ENCODE peak calls at places on chromosomes 5 and 9, in seven cellular contexts. One of them, this sample, is unnamed.

GRCh38 chr9:137550958-137551655 is 572 bp upstream of the MRPL41 start:
- DNase-seq in prostate gland: peak; percentile 36
- DNase-seq in fibroblast of lung: no peak
- DNase-seq in upper lobe of left lung: no peak
- DNase-seq in right cardiac atrium: peak; percentile 69
- DNase-seq in thyroid gland: peak; percentile 74
- DNase-seq in lung: peak; percentile 57
- DNase-seq in this sample: no peak

GRCh38 chr5:141634162-141634561 is 2.5 kb downstream of the HDAC3 start:
- DNase-seq in prostate gland: no peak
- DNase-seq in lung: no peak
- DNase-seq in fibroblast of lung: no peak
- DNase-seq in upper lobe of left lung: no peak
- DNase-seq in thyroid gland: no peak
- DNase-seq in right cardiac atrium: no peak
- DNase-seq in this sample: no peak

GRCh38 chr5:17411436-17411835 is 86.6 kb upstream of the TAF11L2 start:
- DNase-seq in fibroblast of lung: peak; percentile 50
- DNase-seq in thyroid gland: no peak
- DNase-seq in upper lobe of left lung: no peak
- DNase-seq in prostate gland: no peak
- DNase-seq in right cardiac atrium: no peak
- DNase-seq in lung: no peak
- DNase-seq in this sample: no peak

GRCh38 chr5:147169399-147169798 is 65.4 kb upstream of the STK32A start:
- DNase-seq in right cardiac atrium: peak; percentile 18
- DNase-seq in prostate gland: no peak
- DNase-seq in fibroblast of lung: peak; percentile 65
- DNase-seq in lung: no peak
- DNase-seq in upper lobe of left lung: no peak
- DNase-seq in thyroid gland: no peak
- DNase-seq in this sample: no peak

GRCh38 chr5:17443333-17444125 is 54.5 kb upstream of the TAF11L2 start:
- DNase-seq in lung: peak; percentile 53
- DNase-seq in fibroblast of lung: no peak
- DNase-seq in upper lobe of left lung: peak; percentile 72
- DNase-seq in prostate gland: no peak
- DNase-seq in thyroid gland: no peak
- DNase-seq in right cardiac atrium: no peak
- DNase-seq in this sample: peak; percentile 33

GRCh38 chr9:36142510-36143161 is 6.1 kb downstream of the GLIPR2 start:
- DNase-seq in fibroblast of lung: no peak
- DNase-seq in lung: no peak
- DNase-seq in thyroid gland: peak; percentile 51
- DNase-seq in upper lobe of left lung: no peak
- DNase-seq in right cardiac atrium: no peak
- DNase-seq in prostate gland: no peak
- DNase-seq in this sample: peak; percentile 41

GRCh38 chr9:133057006-133057405 is 4.8 kb upstream of the CEL start:
- DNase-seq in lung: no peak
- DNase-seq in prostate gland: no peak
- DNase-seq in thyroid gland: no peak
- DNase-seq in right cardiac atrium: no peak
- DNase-seq in fibroblast of lung: no peak
- DNase-seq in upper lobe of left lung: no peak
- DNase-seq in this sample: no peak

GRCh38 chr9:80699551-80699998 is 989.8 kb downstream of the TLE1 start:
- DNase-seq in right cardiac atrium: no peak
- DNase-seq in fibroblast of lung: peak; percentile 60
- DNase-seq in thyroid gland: no peak
- DNase-seq in upper lobe of left lung: no peak
- DNase-seq in prostate gland: no peak
- DNase-seq in lung: no peak
- DNase-seq in this sample: no peak

GRCh38 chr9:94907246-94907936 is 180.9 kb downstream of the AOPEP start:
- DNase-seq in prostate gland: no peak
- DNase-seq in fibroblast of lung: no peak
- DNase-seq in right cardiac atrium: no peak
- DNase-seq in upper lobe of left lung: no peak
- DNase-seq in lung: peak; percentile 28
- DNase-seq in thyroid gland: peak; percentile 33
- DNase-seq in this sample: no peak

GRCh38 chr5:157312492-157312891 is 46.6 kb downstream of the CYFIP2 start:
- DNase-seq in upper lobe of left lung: peak; percentile 38
- DNase-seq in lung: peak; percentile 35
- DNase-seq in prostate gland: peak; percentile 17
- DNase-seq in fibroblast of lung: peak; percentile 53
- DNase-seq in right cardiac atrium: no peak
- DNase-seq in thyroid gland: peak; percentile 51
- DNase-seq in this sample: peak; percentile 43

DNA sequence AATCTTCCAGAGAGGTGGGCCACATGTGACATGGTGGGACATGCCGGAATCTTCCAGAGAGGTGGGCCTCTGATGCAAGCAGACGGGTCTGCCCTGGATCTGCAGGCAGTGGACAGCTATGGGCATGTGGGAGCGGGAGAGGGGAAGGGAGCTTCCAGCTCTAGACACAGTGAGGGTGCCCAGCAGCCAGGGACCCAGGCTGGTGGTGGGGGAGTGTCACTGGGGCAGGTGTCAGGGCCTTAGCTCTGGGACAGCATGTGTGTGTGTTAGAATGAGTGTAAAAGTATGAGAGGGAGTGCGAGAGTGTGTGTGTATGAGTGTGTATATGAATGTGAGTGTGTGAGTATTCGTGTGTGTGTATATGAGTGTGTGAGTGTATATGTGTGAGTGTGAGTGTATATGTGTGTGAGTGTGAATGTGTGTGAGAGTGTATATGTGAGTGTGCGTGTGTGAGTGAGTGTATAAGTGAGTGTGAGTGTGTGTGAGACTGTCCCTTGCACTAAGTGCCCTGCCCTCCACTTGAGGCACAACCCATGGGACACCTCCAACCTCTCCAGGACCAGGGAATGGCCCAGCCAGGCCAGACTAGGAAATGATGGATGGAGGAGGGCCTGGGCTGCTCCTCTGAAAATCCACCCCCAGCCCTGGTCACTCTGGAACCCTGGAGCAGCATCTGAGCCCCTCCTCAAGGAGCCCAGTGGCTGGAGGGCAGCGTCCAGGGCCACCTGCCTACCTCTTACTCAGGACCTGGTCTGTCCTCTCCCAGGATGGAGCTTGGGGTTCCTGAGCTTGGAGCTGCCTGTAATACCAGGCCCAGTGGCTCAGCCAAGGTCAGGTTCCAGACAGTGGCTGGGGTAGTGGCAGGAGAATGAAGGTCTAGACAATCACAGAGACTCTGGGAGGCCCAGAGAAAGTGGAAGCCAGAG is 122.2 kb downstream of the C9orf50 start:
- DNase-seq in fibroblast of lung: no peak
- DNase-seq in upper lobe of left lung: no peak
- DNase-seq in prostate gland: no peak
- DNase-seq in lung: no peak
- DNase-seq in thyroid gland: no peak
- DNase-seq in right cardiac atrium: no peak
- DNase-seq in this sample: no peak
- H3K4me1 ChIP-seq in fibroblast of lung: peaks cover 33% of the 10 kb centered on the region
- H3K4me1 ChIP-seq in upper lobe of left lung: peaks cover 58% of the 10 kb centered on the region
- H3K4me1 ChIP-seq in prostate gland: peaks cover 30% of the 10 kb centered on the region
- H3K4me1 ChIP-seq in lung: no peaks in the 10 kb centered on the region
- H3K4me1 ChIP-seq in thyroid gland: peaks cover 57% of the 10 kb centered on the region
- H3K4me1 ChIP-seq in right cardiac atrium: no peaks in the 10 kb centered on the region
- H3K4me1 ChIP-seq in this sample: peaks cover 60% of the 10 kb centered on the region

GRCh38 chr9:134437417-134438203 is 111.4 kb downstream of the RXRA start:
- DNase-seq in fibroblast of lung: no peak
- DNase-seq in lung: no peak
- DNase-seq in prostate gland: no peak
- DNase-seq in right cardiac atrium: no peak
- DNase-seq in upper lobe of left lung: peak; percentile 80
- DNase-seq in thyroid gland: peak; percentile 81
- DNase-seq in this sample: peak; percentile 60
- H3K4me1 ChIP-seq in fibroblast of lung: peaks cover 14% of the 10 kb centered on the region
- H3K4me1 ChIP-seq in lung: peaks cover 5% of the 10 kb centered on the region
- H3K4me1 ChIP-seq in prostate gland: peaks cover 42% of the 10 kb centered on the region
- H3K4me1 ChIP-seq in right cardiac atrium: peaks cover 21% of the 10 kb centered on the region
- H3K4me1 ChIP-seq in upper lobe of left lung: peaks cover 71% of the 10 kb centered on the region
- H3K4me1 ChIP-seq in thyroid gland: peaks cover 64% of the 10 kb centered on the region
- H3K4me1 ChIP-seq in this sample: peaks cover 65% of the 10 kb centered on the region

DNA sequence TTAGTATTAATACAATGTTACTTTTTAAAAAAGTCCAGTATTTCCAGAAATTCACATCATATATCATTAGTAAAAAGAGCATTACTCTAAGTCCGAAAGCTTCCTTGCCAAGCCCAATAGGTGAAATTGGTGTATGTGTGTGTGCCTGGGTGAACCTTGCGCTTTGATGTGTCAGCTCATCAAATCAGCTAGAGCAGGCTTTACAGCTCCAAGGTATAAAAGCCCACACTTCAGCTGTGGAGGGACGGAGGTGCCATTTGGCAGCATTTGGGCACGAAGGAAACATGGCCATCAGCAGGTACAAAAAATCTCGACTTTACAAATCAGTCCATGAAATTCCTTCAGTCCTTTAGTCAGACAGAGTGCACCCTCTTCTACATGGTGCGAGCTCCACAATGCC is 76.5 kb upstream of the IL7R start:
- DNase-seq in fibroblast of lung: no peak
- DNase-seq in thyroid gland: no peak
- DNase-seq in right cardiac atrium: no peak
- DNase-seq in lung: no peak
- DNase-seq in prostate gland: no peak
- DNase-seq in upper lobe of left lung: no peak
- DNase-seq in this sample: no peak
- H3K4me1 ChIP-seq in fibroblast of lung: peaks cover 10% of the 10 kb centered on the region
- H3K4me1 ChIP-seq in thyroid gland: no peaks in the 10 kb centered on the region
- H3K4me1 ChIP-seq in right cardiac atrium: no peaks in the 10 kb centered on the region
- H3K4me1 ChIP-seq in lung: no peaks in the 10 kb centered on the region
- H3K4me1 ChIP-seq in prostate gland: no peaks in the 10 kb centered on the region
- H3K4me1 ChIP-seq in upper lobe of left lung: peaks cover 10% of the 10 kb centered on the region
- H3K4me1 ChIP-seq in this sample: peaks cover 8% of the 10 kb centered on the region

DNA sequence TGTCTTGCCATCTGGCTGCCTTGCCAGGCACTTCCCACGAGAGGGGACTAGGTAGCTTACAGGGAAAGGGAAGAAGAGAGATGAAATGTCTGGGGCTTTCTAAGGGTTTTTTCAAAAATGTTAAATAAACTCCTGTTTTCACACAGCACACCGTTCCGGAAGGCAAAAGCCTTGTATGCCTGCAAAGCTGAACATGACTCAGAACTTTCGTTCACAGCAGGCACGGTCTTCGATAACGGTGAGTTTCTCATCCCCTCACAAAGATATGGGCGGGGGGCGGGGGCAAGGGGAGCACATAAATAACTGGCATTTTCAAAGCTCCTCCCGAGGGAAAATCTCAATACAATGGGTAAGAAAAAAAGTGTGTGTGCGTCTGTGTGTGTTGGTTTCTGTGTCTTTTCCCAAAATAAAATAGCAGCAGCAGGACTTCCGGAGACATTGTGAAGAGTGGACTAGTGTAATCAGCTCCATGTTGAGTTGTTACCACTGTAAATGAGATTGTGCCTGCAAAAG is 189.6 kb downstream of the NR3C1 start:
- DNase-seq in upper lobe of left lung: no peak
- DNase-seq in thyroid gland: no peak
- DNase-seq in fibroblast of lung: no peak
- DNase-seq in lung: no peak
- DNase-seq in right cardiac atrium: no peak
- DNase-seq in prostate gland: no peak
- DNase-seq in this sample: no peak
- H3K4me1 ChIP-seq in upper lobe of left lung: peaks cover 30% of the 10 kb centered on the region
- H3K4me1 ChIP-seq in thyroid gland: peaks cover 24% of the 10 kb centered on the region
- H3K4me1 ChIP-seq in fibroblast of lung: no peaks in the 10 kb centered on the region
- H3K4me1 ChIP-seq in lung: peaks cover 7% of the 10 kb centered on the region
- H3K4me1 ChIP-seq in right cardiac atrium: peaks cover 9% of the 10 kb centered on the region
- H3K4me1 ChIP-seq in prostate gland: no peaks in the 10 kb centered on the region
- H3K4me1 ChIP-seq in this sample: peaks cover 10% of the 10 kb centered on the region

DNA sequence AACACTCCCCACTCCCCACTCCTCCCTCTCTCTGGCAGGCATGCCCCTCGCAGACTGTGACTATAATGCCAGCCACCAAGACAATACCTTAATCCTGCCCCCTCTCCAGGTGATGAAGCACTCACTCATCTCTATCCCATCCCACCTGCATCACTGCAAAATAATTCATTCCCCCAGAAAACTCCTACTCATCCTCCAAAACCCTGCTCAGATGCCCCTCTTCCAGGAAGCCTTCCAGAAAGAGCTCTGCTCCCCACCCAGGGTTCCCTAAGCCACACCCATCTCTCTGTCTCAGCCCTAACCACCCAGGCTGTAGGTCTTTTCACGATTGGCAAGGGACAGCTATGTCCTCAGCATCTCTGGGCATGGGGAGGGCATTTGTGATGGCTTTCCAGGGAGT is 17.2 kb downstream of the NR5A1 start:
- DNase-seq in fibroblast of lung: no peak
- DNase-seq in lung: no peak
- DNase-seq in upper lobe of left lung: no peak
- DNase-seq in right cardiac atrium: no peak
- DNase-seq in thyroid gland: no peak
- DNase-seq in prostate gland: no peak
- DNase-seq in this sample: no peak
- H3K4me1 ChIP-seq in fibroblast of lung: no peaks in the 10 kb centered on the region
- H3K4me1 ChIP-seq in lung: no peaks in the 10 kb centered on the region
- H3K4me1 ChIP-seq in upper lobe of left lung: no peaks in the 10 kb centered on the region
- H3K4me1 ChIP-seq in right cardiac atrium: no peaks in the 10 kb centered on the region
- H3K4me1 ChIP-seq in thyroid gland: peaks cover 9% of the 10 kb centered on the region
- H3K4me1 ChIP-seq in prostate gland: no peaks in the 10 kb centered on the region
- H3K4me1 ChIP-seq in this sample: no peaks in the 10 kb centered on the region

GRCh38 chr5:65061250-65061973 is 292.7 kb downstream of the CWC27 start:
- DNase-seq in right cardiac atrium: no peak
- DNase-seq in prostate gland: no peak
- DNase-seq in fibroblast of lung: no peak
- DNase-seq in lung: no peak
- DNase-seq in upper lobe of left lung: no peak
- DNase-seq in thyroid gland: peak; percentile 64
- DNase-seq in this sample: no peak

GRCh38 chr5:65061974-65062353 is 293.2 kb downstream of the CWC27 start:
- DNase-seq in lung: no peak
- DNase-seq in right cardiac atrium: no peak
- DNase-seq in thyroid gland: no peak
- DNase-seq in fibroblast of lung: no peak
- DNase-seq in upper lobe of left lung: no peak
- DNase-seq in prostate gland: no peak
- DNase-seq in this sample: no peak

GRCh38 chr5:65059681-65060598 is 291.2 kb downstream of the CWC27 start:
- DNase-seq in prostate gland: no peak
- DNase-seq in right cardiac atrium: no peak
- DNase-seq in thyroid gland: no peak
- DNase-seq in upper lobe of left lung: no peak
- DNase-seq in lung: no peak
- DNase-seq in fibroblast of lung: no peak
- DNase-seq in this sample: no peak

GRCh38 chr5:65065112-65065511 is 296.4 kb downstream of the CWC27 start:
- DNase-seq in prostate gland: no peak
- DNase-seq in thyroid gland: no peak
- DNase-seq in right cardiac atrium: no peak
- DNase-seq in fibroblast of lung: no peak
- DNase-seq in lung: no peak
- DNase-seq in upper lobe of left lung: no peak
- DNase-seq in this sample: no peak

DNA sequence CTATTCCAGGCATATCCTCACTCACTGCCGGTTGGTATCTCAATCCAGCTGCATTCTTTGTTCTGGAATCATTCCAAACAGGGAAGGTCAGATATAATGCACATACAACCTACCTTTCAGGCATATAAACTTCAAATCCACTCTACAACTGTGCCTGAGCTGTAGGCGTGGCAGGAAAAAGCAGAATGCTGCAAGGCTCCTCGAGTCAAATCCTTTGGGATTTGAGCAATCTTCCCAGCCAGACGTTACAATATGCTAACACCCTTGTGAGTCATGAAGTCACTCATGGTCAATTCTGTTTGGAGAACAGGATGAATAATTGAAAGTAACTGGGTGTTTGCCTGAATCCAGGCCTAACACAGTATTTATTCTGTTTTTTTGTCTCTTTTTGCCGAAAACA is 294.0 kb downstream of the CWC27 start:
- DNase-seq in lung: no peak
- DNase-seq in thyroid gland: peak; percentile 5
- DNase-seq in fibroblast of lung: peak; percentile 97
- DNase-seq in upper lobe of left lung: no peak
- DNase-seq in prostate gland: no peak
- DNase-seq in right cardiac atrium: peak; percentile 63
- DNase-seq in this sample: no peak
- H3K4me1 ChIP-seq in lung: peaks cover 9% of the 10 kb centered on the region
- H3K4me1 ChIP-seq in thyroid gland: no peaks in the 10 kb centered on the region
- H3K4me1 ChIP-seq in fibroblast of lung: peaks cover 5% of the 10 kb centered on the region
- H3K4me1 ChIP-seq in upper lobe of left lung: no peaks in the 10 kb centered on the region
- H3K4me1 ChIP-seq in prostate gland: no peaks in the 10 kb centered on the region
- H3K4me1 ChIP-seq in right cardiac atrium: no peaks in the 10 kb centered on the region
- H3K4me1 ChIP-seq in this sample: peaks cover 6% of the 10 kb centered on the region